ENCODE peak calls at places on chromosomes 13 and 19, in four cellular contexts. One of them, this sample, is unnamed.
A peak's percentile ranks its signal among the peaks of the same experiment; 100 is the strongest.

GRCh38 chr13:102799544-102800144 is 725 bp downstream of the BIVM start:
- DNase-seq in K562: peak; percentile 37
- DNase-seq in GM12878: no peak
- DNase-seq in HepG2: no peak
- DNase-seq in this sample: peak; percentile 7

GRCh38 chr19:3712663-3713531 is 4.7 kb downstream of the TJP3 start:
- DNase-seq in GM12878: no peak
- DNase-seq in K562: no peak
- DNase-seq in HepG2: no peak
- DNase-seq in this sample: no peak

GRCh38 chr19:3983936-3984583 is 1.2 kb downstream of the EEF2 start:
- DNase-seq in K562: peak; percentile 58
- DNase-seq in GM12878: no peak
- DNase-seq in HepG2: no peak
- DNase-seq in this sample: no peak

GRCh38 chr13:85386424-85386823 is 412.8 kb downstream of the SLITRK6 start:
- DNase-seq in K562: no peak
- DNase-seq in GM12878: no peak
- DNase-seq in HepG2: peak; percentile 39
- DNase-seq in this sample: no peak

GRCh38 chr19:53808710-53809125 is 15.4 kb downstream of the NLRP12 start:
- DNase-seq in HepG2: peak; percentile 68
- DNase-seq in K562: peak; percentile 1
- DNase-seq in GM12878: no peak
- DNase-seq in this sample: peak; percentile 25

GRCh38 chr19:2469102-2469914 is 6.6 kb upstream of the GADD45B start:
- DNase-seq in GM12878: no peak
- DNase-seq in K562: peak; percentile 59
- DNase-seq in HepG2: no peak
- DNase-seq in this sample: no peak

GRCh38 chr13:67351915-67352314 is 121.8 kb upstream of the PCDH9 start:
- DNase-seq in GM12878: no peak
- DNase-seq in K562: no peak
- DNase-seq in HepG2: no peak
- DNase-seq in this sample: no peak

GRCh38 chr13:26927511-26927910 is 166.9 kb upstream of the GPR12 start:
- DNase-seq in GM12878: no peak
- DNase-seq in K562: no peak
- DNase-seq in HepG2: no peak
- DNase-seq in this sample: no peak

GRCh38 chr13:103100795-103101194 is 34.6 kb upstream of the SLC10A2 start:
- DNase-seq in K562: no peak
- DNase-seq in GM12878: no peak
- DNase-seq in HepG2: no peak
- DNase-seq in this sample: no peak

GRCh38 chr19:46787331-46788100 is 878 bp downstream of the SLC1A5 start:
- DNase-seq in HepG2: peak; percentile 54
- DNase-seq in GM12878: no peak
- DNase-seq in K562: peak; percentile 52
- DNase-seq in this sample: peak; percentile 46

GRCh38 chr19:34662919-34663318 is 14.0 kb downstream of the SCGB2B2 start:
- DNase-seq in K562: peak; percentile 21
- DNase-seq in HepG2: peak; percentile 51
- DNase-seq in GM12878: no peak
- DNase-seq in this sample: peak; percentile 35

GRCh38 chr13:20415694-20416107 is 110.0 kb downstream of the CRYL1 start:
- DNase-seq in HepG2: no peak
- DNase-seq in K562: no peak
- DNase-seq in GM12878: no peak
- DNase-seq in this sample: no peak

GRCh38 chr13:20843177-20843576 is 59.4 kb downstream of the XPO4 start:
- DNase-seq in GM12878: no peak
- DNase-seq in K562: no peak
- DNase-seq in HepG2: no peak
- DNase-seq in this sample: no peak

GRCh38 chr13:26664942-26665341 is 95.6 kb downstream of the GPR12 start:
- DNase-seq in HepG2: no peak
- DNase-seq in K562: no peak
- DNase-seq in GM12878: no peak
- DNase-seq in this sample: no peak

GRCh38 chr13:79716191-79716590 is 235.2 kb downstream of the NDFIP2 start:
- DNase-seq in K562: no peak
- DNase-seq in HepG2: no peak
- DNase-seq in GM12878: no peak
- DNase-seq in this sample: no peak

GRCh38 chr19:13241321-13242104 is 91.3 kb downstream of the IER2 start:
- DNase-seq in K562: no peak
- DNase-seq in GM12878: no peak
- DNase-seq in HepG2: no peak
- DNase-seq in this sample: no peak

GRCh38 chr19:18416778-18417249 is 2.4 kb upstream of the SSBP4 start:
- DNase-seq in GM12878: no peak
- DNase-seq in HepG2: peak; percentile 70
- DNase-seq in K562: peak; percentile 74
- DNase-seq in this sample: peak; percentile 79

GRCh38 chr19:52739576-52739975 is 4.7 kb upstream of the ZNF611 start:
- DNase-seq in K562: peak; percentile 51
- DNase-seq in GM12878: no peak
- DNase-seq in HepG2: no peak
- DNase-seq in this sample: no peak

GRCh38 chr19:347946-348861 is 3.6 kb upstream of the MIER2 start:
- DNase-seq in K562: no peak
- DNase-seq in GM12878: no peak
- DNase-seq in HepG2: peak; percentile 57
- DNase-seq in this sample: no peak

GRCh38 chr13:48403151-48403631 is 9.7 kb downstream of the LPAR6 start:
- DNase-seq in K562: no peak
- DNase-seq in HepG2: no peak
- DNase-seq in GM12878: peak; percentile 40
- DNase-seq in this sample: no peak

GRCh38 chr13:43085545-43085944 is 62.2 kb downstream of the DNAJC15 start:
- DNase-seq in K562: peak; percentile 3
- DNase-seq in GM12878: no peak
- DNase-seq in HepG2: no peak
- DNase-seq in this sample: no peak

GRCh38 chr13:112709825-112710783 is 20.3 kb downstream of the ATP11A start:
- DNase-seq in K562: no peak
- DNase-seq in GM12878: no peak
- DNase-seq in HepG2: no peak
- DNase-seq in this sample: no peak

GRCh38 chr13:112078216-112078615 is 11.3 kb downstream of the SOX1 start:
- DNase-seq in GM12878: no peak
- DNase-seq in HepG2: no peak
- DNase-seq in K562: no peak
- DNase-seq in this sample: no peak

GRCh38 chr13:58531614-58532013 is 900.1 kb downstream of the PCDH17 start:
- DNase-seq in HepG2: peak; percentile 26
- DNase-seq in K562: no peak
- DNase-seq in GM12878: no peak
- DNase-seq in this sample: no peak

GRCh38 chr13:92297971-92298942 is 899.8 kb downstream of the GPC5 start:
- DNase-seq in K562: peak; percentile 22
- DNase-seq in HepG2: no peak
- DNase-seq in GM12878: no peak
- DNase-seq in this sample: no peak

DNA sequence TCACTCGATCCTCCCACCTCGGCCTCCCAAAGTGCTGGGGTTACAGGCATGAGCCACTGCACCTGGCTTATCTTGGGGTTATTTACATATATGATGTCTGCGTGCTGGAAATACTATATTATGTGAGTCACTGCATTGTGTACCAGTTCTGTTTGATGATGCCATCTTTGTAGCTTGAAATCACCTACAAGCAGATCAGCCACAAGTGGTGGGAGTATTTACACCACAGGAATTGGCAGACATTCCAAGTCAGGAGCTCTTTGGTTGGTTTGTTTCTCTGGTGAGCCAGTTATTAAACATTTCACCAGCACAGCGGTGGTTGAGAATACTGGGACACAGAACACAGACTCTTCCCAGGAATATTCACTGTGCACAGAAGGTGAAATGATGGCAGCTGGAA is 4.5 kb upstream of the TIMM44 start:
- DNase-seq in K562: no peak
- DNase-seq in HepG2: no peak
- DNase-seq in GM12878: no peak
- DNase-seq in this sample: no peak
- TF ChIP-seq BHLHE40 in K562: no peak
- TF ChIP-seq BHLHE40 in HepG2: no peak
- TF ChIP-seq BHLHE40 in GM12878: no peak
- TF ChIP-seq BHLHE40 in this sample: no peak

GRCh38 chr13:44576396-44577235 is 486 bp upstream of the TSC22D1 start:
- DNase-seq in HepG2: no peak
- DNase-seq in GM12878: no peak
- DNase-seq in K562: peak; percentile 30
- DNase-seq in this sample: peak; percentile 29
- TF ChIP-seq TARDBP in HepG2: no peak
- TF ChIP-seq TARDBP in GM12878: no peak
- TF ChIP-seq TARDBP in K562: no peak
- TF ChIP-seq TARDBP in this sample: no peak

GRCh38 chr13:107043016-107043957 is 475.4 kb upstream of the ARGLU1 start:
- DNase-seq in K562: no peak
- DNase-seq in HepG2: no peak
- DNase-seq in GM12878: no peak
- DNase-seq in this sample: no peak
- TF ChIP-seq FOXK2 in K562: no peak
- TF ChIP-seq FOXK2 in HepG2: no peak
- TF ChIP-seq FOXK2 in GM12878: no peak
- TF ChIP-seq FOXK2 in this sample: no peak

GRCh38 chr19:5447700-5448311 is 7.4 kb upstream of the ZNRF4 start:
- DNase-seq in K562: no peak
- DNase-seq in HepG2: no peak
- DNase-seq in GM12878: no peak
- DNase-seq in this sample: no peak
- TF ChIP-seq BHLHE40 in K562: peak; percentile 19
- TF ChIP-seq BHLHE40 in HepG2: no peak
- TF ChIP-seq BHLHE40 in GM12878: peak; percentile 21
- TF ChIP-seq BHLHE40 in this sample: no peak

DNA sequence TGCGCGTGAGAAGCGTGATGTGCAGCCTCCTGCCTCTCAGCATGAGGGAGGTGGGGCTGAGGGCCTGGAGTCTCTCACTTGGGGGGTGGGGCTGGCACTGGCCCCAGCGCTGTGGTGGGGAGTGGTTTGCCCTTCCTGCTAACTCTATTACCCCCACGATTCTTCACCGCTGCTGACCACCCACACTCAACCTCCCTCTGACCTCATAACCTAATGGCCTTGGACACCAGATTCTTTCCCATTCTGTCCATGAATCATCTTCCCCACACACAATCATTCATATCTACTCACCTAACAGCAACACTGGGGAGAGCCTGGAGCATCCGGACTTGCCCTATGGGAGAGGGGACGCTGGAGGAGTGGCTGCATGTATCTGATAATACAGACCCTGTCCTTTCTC is 8.7 kb downstream of the CD177 start:
- DNase-seq in GM12878: no peak
- DNase-seq in K562: no peak
- DNase-seq in HepG2: no peak
- DNase-seq in this sample: no peak
- TF ChIP-seq TARDBP in GM12878: no peak
- TF ChIP-seq TARDBP in K562: no peak
- TF ChIP-seq TARDBP in HepG2: no peak
- TF ChIP-seq TARDBP in this sample: no peak

DNA sequence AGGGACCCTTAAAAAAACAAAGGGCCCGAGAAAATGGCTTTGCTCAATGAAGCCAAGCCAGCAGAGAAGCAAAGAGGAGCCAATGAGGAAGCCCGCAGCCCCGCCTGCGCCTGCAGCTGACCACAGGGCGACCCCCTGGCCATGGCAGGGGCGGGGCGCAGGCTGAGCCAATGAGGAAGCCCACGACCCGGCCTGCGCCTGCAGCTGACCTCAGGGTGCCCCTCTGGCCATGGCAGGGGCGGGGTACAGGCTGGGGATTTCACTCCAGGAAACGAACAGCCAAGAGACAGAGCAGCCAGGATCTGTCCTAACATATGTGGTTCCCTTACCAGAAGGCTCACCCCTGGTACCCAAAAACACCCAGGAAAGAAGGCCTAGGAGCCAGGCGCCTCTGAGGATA is 101.4 kb downstream of the STK24 start:
- DNase-seq in K562: peak; percentile 33
- DNase-seq in HepG2: no peak
- DNase-seq in GM12878: no peak
- DNase-seq in this sample: no peak
- TF ChIP-seq FOXK2 in K562: no peak
- TF ChIP-seq FOXK2 in HepG2: no peak
- TF ChIP-seq FOXK2 in GM12878: no peak
- TF ChIP-seq FOXK2 in this sample: no peak

GRCh38 chr13:91241249-91241648 is 106.2 kb upstream of the MIR17HG start:
- DNase-seq in HepG2: no peak
- DNase-seq in GM12878: no peak
- DNase-seq in K562: no peak
- DNase-seq in this sample: no peak

GRCh38 chr13:91242652-91243051 is 104.8 kb upstream of the MIR17HG start:
- DNase-seq in K562: no peak
- DNase-seq in GM12878: no peak
- DNase-seq in HepG2: no peak
- DNase-seq in this sample: no peak

GRCh38 chr13:91236942-91237341 is 110.5 kb upstream of the MIR17HG start:
- DNase-seq in K562: no peak
- DNase-seq in HepG2: no peak
- DNase-seq in GM12878: no peak
- DNase-seq in this sample: no peak

GRCh38 chr13:91238036-91238435 is 109.5 kb upstream of the MIR17HG start:
- DNase-seq in GM12878: no peak
- DNase-seq in K562: no peak
- DNase-seq in HepG2: no peak
- DNase-seq in this sample: no peak

DNA sequence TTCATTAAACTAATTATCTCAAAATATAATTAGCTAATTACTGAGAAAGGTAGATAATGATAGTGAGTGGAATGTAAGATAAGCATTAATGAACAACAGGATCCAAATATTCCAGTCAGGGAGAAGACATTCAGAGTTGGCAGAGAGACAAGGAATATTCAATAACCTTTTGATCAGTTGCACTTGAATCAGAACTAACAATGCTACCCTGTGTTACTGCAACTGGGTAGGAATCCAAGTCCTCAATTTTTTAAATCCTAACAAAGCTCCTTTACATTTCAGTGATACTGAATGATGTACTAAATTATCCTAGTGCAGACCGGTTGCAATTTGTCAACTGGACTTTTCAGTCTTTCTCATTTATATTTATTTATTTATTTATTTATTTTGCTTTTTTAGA is 107.1 kb upstream of the MIR17HG start:
- DNase-seq in HepG2: no peak
- DNase-seq in K562: no peak
- DNase-seq in GM12878: no peak
- DNase-seq in this sample: no peak
- TF ChIP-seq BHLHE40 in HepG2: no peak
- TF ChIP-seq BHLHE40 in K562: no peak
- TF ChIP-seq BHLHE40 in GM12878: no peak
- TF ChIP-seq BHLHE40 in this sample: no peak